ENCODE peak calls at places on chromosome 15, in eight cellular contexts. B is MV-4-11; O is body of pancreas; E is stimulated activated naive B cell treated with anti-CD40 and anti-IgM and Interleukin-4, amounts not matched to agents 10 μg/mL and 1 μg/mL and 100 μg/mL, for 72 hours; Q is mesendoderm; W is KG1; H is stimulated activated naive CD8-positive, alpha-beta T cell treated with anti-CD3 and anti-CD28 coated beads, Interleukin-15, amount 100 ng/mL, for 72 hours; U is CD8-positive, alpha-beta memory T cell. V is an unnamed sample.

GRCh38 chr15:62912808-62913207 is 129.7 kb upstream of the TPM1 start:
- DNase-seq in W (no peak), U (no peak), O (peak; percentile 62), B (no peak), Q (peak; percentile 58), H (no peak), E (no peak), V (no peak)

GRCh38 chr15:99508807-99509311 is 56.9 kb upstream of the MEF2A start:
- DNase-seq in E (no peak), H (no peak), B (no peak), O (no peak), Q (no peak), U (no peak), W (no peak), V (no peak)

GRCh38 chr15:39887832-39888231 is 32.2 kb downstream of the GPR176 start:
- DNase-seq in B (peak; percentile 14), E (no peak), Q (peak; percentile 79), U (no peak), O (peak; percentile 57), H (no peak), W (no peak), V (peak; percentile 77)

GRCh38 chr15:44541282-44541958 is 4.5 kb downstream of the EIF3J start:
- DNase-seq in W (no peak), O (no peak), B (no peak), U (no peak), H (no peak), E (no peak), Q (no peak), V (no peak)

GRCh38 chr15:81108427-81108826 is 25.6 kb upstream of the CFAP161 start:
- DNase-seq in H (no peak), B (no peak), Q (peak; percentile 32), O (peak; percentile 44), E (no peak), W (no peak), U (no peak), V (peak; percentile 15)

GRCh38 chr15:31476411-31476810 is 149.8 kb downstream of the KLF13 start:
- DNase-seq in W (no peak), H (no peak), O (no peak), E (no peak), Q (no peak), B (no peak), U (no peak), V (no peak)

GRCh38 chr15:77347197-77347596 is 72.7 kb downstream of the PEAK1 start:
- DNase-seq in U (no peak), E (no peak), W (no peak), Q (no peak), B (no peak), O (no peak), H (no peak), V (no peak)

GRCh38 chr15:37981781-37982180 is 47.3 kb downstream of the TMCO5A start:
- DNase-seq in O (no peak), B (no peak), H (no peak), W (no peak), U (no peak), E (no peak), Q (peak; percentile 41), V (no peak)

GRCh38 chr15:90557147-90557546 is 27.4 kb downstream of the CRTC3 start:
- DNase-seq in O (no peak), Q (no peak), H (no peak), U (no peak), W (no peak), E (no peak), B (no peak), V (no peak)

GRCh38 chr15:65791335-65792129 is 561 bp downstream of the DENND4A start:
- DNase-seq in Q (peak; percentile 75), B (no peak), W (no peak), E (no peak), U (peak; percentile 73), O (peak; percentile 88), H (peak; percentile 56), V (peak; percentile 72)

GRCh38 chr15:68554716-68555347 is 24.0 kb upstream of the CORO2B start:
- DNase-seq in U (no peak), W (no peak), O (no peak), E (no peak), Q (no peak), B (no peak), H (no peak), V (no peak)

GRCh38 chr15:41284425-41285177 is 47.8 kb downstream of the OIP5 start:
- DNase-seq in H (no peak), O (peak; percentile 55), U (no peak), Q (peak; percentile 44), W (no peak), B (no peak), E (no peak), V (peak; percentile 50)